ENCODE peak calls at places on chromosomes 7 and 10, in six cellular contexts. B is effector CD4-positive, alpha-beta T cell; E is nucleus accumbens; O is hippocampal formation; T is amniotic epithelial cell; P is AG10803. G is an unnamed sample.

GRCh38 chr7:99086944-99087343 is 57.0 kb downstream of the SMURF1 start:
- DNase-seq in B (no peak), E (no peak), O (no peak), T (no peak), P (no peak), G (no peak)

GRCh38 chr7:1666779-1667565 is 3.1 kb upstream of the ELFN1 start:
- DNase-seq in B (no peak), E (no peak), O (no peak), T (no peak), P (no peak), G (no peak)

GRCh38 chr10:21888959-21889358 is 114.6 kb downstream of the DNAJC1 start:
- DNase-seq in B (no peak), E (no peak), O (no peak), T (no peak), P (no peak), G (no peak)

GRCh38 chr10:5895804-5896203 is 5.8 kb downstream of the FBH1 start:
- DNase-seq in B (no peak), E (no peak), O (no peak), T (no peak), P (no peak), G (no peak)

GRCh38 chr10:28530751-28531150 is 2.2 kb upstream of the WAC start:
- DNase-seq in B (no peak), E (no peak), O (no peak), T (peak; percentile 18), P (peak; percentile 8), G (no peak)

GRCh38 chr7:150753826-150754603 is 16.8 kb downstream of the GIMAP5 start:
- DNase-seq in B (no peak), E (no peak), O (no peak), T (peak; percentile 5), P (no peak), G (no peak)

GRCh38 chr10:111524134-111524533 is 447.3 kb downstream of the ADRA2A start:
- DNase-seq in B (no peak), E (no peak), O (no peak), T (no peak), P (no peak), G (no peak)

GRCh38 chr10:128063736-128064614 is 62.2 kb downstream of the MKI67 start:
- DNase-seq in B (no peak), E (no peak), O (no peak), T (no peak), P (no peak), G (no peak)

GRCh38 chr10:31593124-31593523 is 274.1 kb downstream of the ZEB1 start:
- DNase-seq in B (no peak), E (no peak), O (no peak), T (no peak), P (no peak), G (no peak)

GRCh38 chr10:115988380-115988779 is 284.6 kb downstream of the GFRA1 start:
- DNase-seq in B (no peak), E (no peak), O (no peak), T (no peak), P (no peak), G (no peak)

GRCh38 chr7:116857052-116857451 is 5.3 kb upstream of the CAPZA2 start:
- DNase-seq in B (no peak), E (no peak), O (no peak), T (no peak), P (no peak), G (no peak)

GRCh38 chr7:2003931-2004812 is 228.6 kb downstream of the MAD1L1 start:
- DNase-seq in B (no peak), E (no peak), O (no peak), T (no peak), P (no peak), G (no peak)

GRCh38 chr10:76032442-76033039 is 601.1 kb downstream of the LRMDA start:
- DNase-seq in B (no peak), E (no peak), O (no peak), T (no peak), P (no peak), G (no peak)

GRCh38 chr10:62050941-62051433 is 149.5 kb downstream of the ARID5B start:
- DNase-seq in B (peak; percentile 75), E (no peak), O (no peak), T (peak; percentile 92), P (peak; percentile 91), G (no peak)

GRCh38 chr7:106110885-106111670 is 1.0 kb downstream of the SYPL1 start:
- DNase-seq in B (no peak), E (no peak), O (peak; percentile 3), T (peak; percentile 42), P (peak; percentile 36), G (no peak)

GRCh38 chr10:5546891-5547683 is 22.3 kb downstream of the CALML3 start:
- DNase-seq in B (no peak), E (no peak), O (no peak), T (peak; percentile 25), P (no peak), G (no peak)

GRCh38 chr10:48523212-48523819 is 81.6 kb downstream of the ARHGAP22 start:
- DNase-seq in B (no peak), E (no peak), O (no peak), T (peak; percentile 95), P (peak; percentile 95), G (no peak)

GRCh38 chr7:99669782-99670181 is 10.0 kb downstream of the CYP3A5 start:
- DNase-seq in B (no peak), E (no peak), O (no peak), T (peak; percentile 50), P (no peak), G (no peak)

GRCh38 chr10:132878091-132878729 is 64.2 kb downstream of the CFAP46 start:
- DNase-seq in B (no peak), E (no peak), O (no peak), T (no peak), P (peak; percentile 24), G (no peak)

GRCh38 chr10:21720090-21720489 is 186.1 kb downstream of the MLLT10 start:
- DNase-seq in B (no peak), E (no peak), O (no peak), T (no peak), P (no peak), G (no peak)

GRCh38 chr7:100629117-100629711 is 12.1 kb downstream of the TFR2 start:
- DNase-seq in B (no peak), E (no peak), O (no peak), T (no peak), P (no peak), G (no peak)

GRCh38 chr7:119197872-119198527 is 973.5 kb downstream of the ANKRD7 start:
- DNase-seq in B (no peak), E (no peak), O (no peak), T (peak; percentile 51), P (peak; percentile 2), G (no peak)

GRCh38 chr10:92541583-92541982 is 32.3 kb downstream of the IDE start:
- DNase-seq in B (no peak), E (no peak), O (no peak), T (no peak), P (no peak), G (no peak)